ENCODE peak calls at places on chromosome 18, in seven cellular contexts. A is right atrium auricular region; V is CD8-positive, alpha-beta T cell; B is mammary epithelial cell; L is tibial artery; F is cardiac muscle cell; W is heart left ventricle. Z is an unnamed sample. For H3K4me1, the result is how much of the 10 kb centered on the place peaks cover.

GRCh38 chr18:28729321-28729720 is 552.4 kb upstream of the CDH2 start:
- DNase-seq in A (no peak), V (no peak), B (peak), L (no peak), F (no peak), W (no peak), Z (no peak)

GRCh38 chr18:45166341-45167108 is 448.8 kb upstream of the SLC14A2 start:
- DNase-seq in A (no peak), V (no peak), B (peak), L (no peak), F (peak), W (no peak), Z (peak)

GRCh38 chr18:54261894-54262293 is 7.4 kb upstream of the POLI start:
- DNase-seq in A (no peak), V (no peak), B (no peak), L (peak), F (peak), W (no peak), Z (no peak)

GRCh38 chr18:53534695-53535094 is 689.8 kb downstream of the MBD2 start:
- DNase-seq in A (no peak), V (no peak), B (no peak), L (peak), F (peak), W (peak), Z (peak)

GRCh38 chr18:63208676-63209075 is 110.9 kb downstream of the BCL2 start:
- DNase-seq in A (no peak), V (no peak), B (no peak), L (no peak), F (no peak), W (no peak), Z (no peak)

GRCh38 chr18:66873899-66874298 is 270.0 kb upstream of the CDH19 start:
- DNase-seq in A (no peak), V (no peak), B (no peak), L (no peak), F (no peak), W (no peak), Z (no peak)

GRCh38 chr18:46676162-46676830 is 19.3 kb upstream of the LOXHD1 start:
- DNase-seq in A (no peak), V (no peak), B (no peak), L (no peak), F (peak), W (no peak), Z (no peak)

GRCh38 chr18:75489493-75490190 is 62.1 kb upstream of the SMIM21 start:
- DNase-seq in A (peak), V (no peak), B (peak), L (no peak), F (peak), W (no peak), Z (no peak)

GRCh38 chr18:48887905-48888531 is 62.7 kb downstream of the SMAD7 start:
- DNase-seq in A (no peak), V (no peak), B (no peak), L (no peak), F (no peak), W (peak), Z (no peak)

GRCh38 chr18:23924813-23925212 is 89.7 kb upstream of the TTC39C start:
- DNase-seq in A (no peak), V (no peak), B (no peak), L (no peak), F (peak), W (no peak), Z (no peak)

GRCh38 chr18:48165104-48165866 is 234.8 kb upstream of the SMAD2 start:
- DNase-seq in A (no peak), V (no peak), B (no peak), L (no peak), F (no peak), W (no peak), Z (peak)

DNA sequence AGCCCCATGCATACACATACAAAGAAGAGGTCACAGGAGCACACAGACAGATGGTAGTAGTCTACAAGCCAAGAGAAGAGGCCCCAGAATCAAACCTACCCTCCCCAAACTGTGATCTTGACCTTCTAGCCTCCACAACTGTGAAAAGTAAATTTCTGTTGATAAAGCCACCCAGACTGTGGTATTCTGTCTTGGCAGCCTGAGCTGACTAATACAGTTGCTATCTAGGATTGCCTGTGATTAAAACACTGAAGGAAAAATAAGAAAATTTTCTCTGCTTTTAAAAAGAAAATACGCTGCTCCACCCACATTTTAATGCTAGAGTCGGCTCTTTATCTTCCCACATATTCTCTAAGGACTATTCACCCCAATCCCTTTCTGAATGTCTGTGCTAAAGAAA is 143.7 kb upstream of the TMEM200C start:
- DNase-seq in A (no peak), V (no peak), B (no peak), L (no peak), F (peak), W (no peak), Z (no peak)
- H3K4me3 ChIP-seq in A (no peak), V (no peak), B (no peak), L (no peak), F (no peak), W (no peak), Z (no peak)

DNA sequence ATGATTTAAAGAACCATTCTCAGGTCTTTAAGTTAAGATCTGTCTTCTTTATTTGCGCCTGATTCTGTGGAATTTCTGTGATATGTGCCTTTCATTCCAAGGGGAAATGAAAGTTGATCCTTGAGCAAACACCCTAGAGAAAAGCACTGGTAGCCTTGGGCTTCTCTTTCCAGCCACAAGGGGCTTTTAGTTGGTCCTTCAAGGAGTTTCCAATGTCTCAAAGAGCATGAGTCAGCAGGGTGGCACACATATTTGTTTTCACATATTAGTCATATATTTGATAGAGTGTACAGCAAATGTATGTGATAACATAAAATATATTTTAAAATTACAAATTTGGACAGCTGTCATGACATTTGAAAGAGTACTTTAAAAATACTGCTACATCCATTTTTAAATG is 339.5 kb downstream of the TXNL1 start:
- DNase-seq in A (no peak), V (no peak), B (peak), L (no peak), F (peak), W (no peak), Z (no peak)
- TF ChIP-seq CTCF in A (no peak), V (no peak), B (peak), L (no peak), F (peak), W (no peak), Z (no peak)

GRCh38 chr18:453399-453798 is 47.1 kb downstream of the COLEC12 start:
- DNase-seq in A (no peak), V (no peak), B (no peak), L (no peak), F (no peak), W (no peak), Z (no peak)
- H3K4me1 ChIP-seq in A (under half), V (under half), B (under half), L (under half), F (under half), W (under half), Z (under half)

GRCh38 chr18:25288340-25288955 is 63.5 kb downstream of the ZNF521 start:
- DNase-seq in A (no peak), V (no peak), B (no peak), L (no peak), F (no peak), W (no peak), Z (no peak)
- H3K4me3 ChIP-seq in A (no peak), V (no peak), B (no peak), L (no peak), F (no peak), W (no peak), Z (no peak)